ENCODE peak calls at places on chromosomes 5 and 9, in eight cellular contexts. Y, Z, D, P, M, O, K and L are unnamed samples. For H3K9me3, the result is how much of the 10 kb centered on the place peaks cover.

GRCh38 chr9:97895695-97896332 is 26.5 kb downstream of the TRMO start:
- DNase-seq in P (no peak), D (no peak), K (no peak), Z (no peak), O (no peak), Y (no peak), M (peak), L (no peak)

GRCh38 chr5:36696059-36696673 is 89.8 kb downstream of the SLC1A3 start:
- DNase-seq in M (peak), D (peak), Y (no peak), P (peak), Z (peak), O (peak), K (peak), L (peak)

GRCh38 chr5:67163863-67164595 is 32.6 kb downstream of the CD180 start:
- DNase-seq in Z (no peak), Y (peak), D (no peak), P (no peak), M (no peak), K (no peak), O (no peak), L (no peak)

GRCh38 chr5:174045470-174046025 is at the start of gene NSG2:
- DNase-seq in Y (peak), P (peak), K (no peak), M (peak), O (peak), D (peak), Z (peak), L (no peak)

GRCh38 chr5:3517331-3517730 is 78.3 kb upstream of the IRX1 start:
- DNase-seq in Z (no peak), P (no peak), M (peak), O (no peak), Y (no peak), D (no peak), K (no peak), L (no peak)

GRCh38 chr9:95815153-95815552 is 60.3 kb upstream of the ERCC6L2 start:
- DNase-seq in Z (no peak), M (no peak), Y (no peak), P (no peak), K (no peak), O (no peak), D (no peak), L (no peak)

GRCh38 chr5:96957125-96958041 is 21.5 kb downstream of the LNPEP start:
- DNase-seq in M (no peak), P (no peak), O (no peak), Z (no peak), Y (no peak), D (no peak), K (no peak), L (no peak)

GRCh38 chr9:15935661-15936315 is 382.9 kb downstream of the CCDC171 start:
- DNase-seq in D (no peak), M (no peak), P (no peak), K (no peak), O (no peak), Y (no peak), Z (no peak), L (no peak)

GRCh38 chr5:74201334-74202081 is 439.0 kb downstream of the ENC1 start:
- DNase-seq in K (no peak), P (peak), D (peak), Y (no peak), M (no peak), O (no peak), Z (peak), L (no peak)

GRCh38 chr9:98538626-98539031 is 170.1 kb downstream of the GABBR2 start:
- DNase-seq in P (no peak), O (no peak), Y (no peak), Z (no peak), K (no peak), D (no peak), M (no peak), L (no peak)

GRCh38 chr5:42037379-42037932 is 112.4 kb downstream of the FBXO4 start:
- DNase-seq in P (no peak), O (no peak), Z (no peak), Y (no peak), M (no peak), K (no peak), D (no peak), L (no peak)

GRCh38 chr5:177035982-177036381 is 13.5 kb downstream of the ZNF346 start:
- DNase-seq in Z (no peak), D (no peak), Y (no peak), M (peak), P (no peak), O (no peak), K (no peak), L (no peak)

GRCh38 chr5:141547488-141547887 is 58.6 kb downstream of the PCDHGC5 start:
- DNase-seq in K (no peak), M (peak), O (no peak), Y (no peak), P (no peak), Z (no peak), D (no peak), L (no peak)

GRCh38 chr9:110767559-110768063 is 99.0 kb downstream of the MUSK start:
- DNase-seq in D (peak), O (no peak), M (no peak), P (no peak), Y (peak), Z (no peak), K (no peak), L (no peak)

GRCh38 chr5:153658151-153658550 is 167.7 kb downstream of the GRIA1 start:
- DNase-seq in O (no peak), Z (no peak), D (no peak), K (no peak), M (peak), Y (no peak), P (no peak), L (no peak)
- H3K9me3 ChIP-seq in O (under half), Z (under half), D (under half), K (under half), M (under half), Y (under half), P (under half), L (under half)

GRCh38 chr5:150895431-150896428 is 9.1 kb downstream of the ZNF300 start:
- DNase-seq in K (no peak), Z (no peak), O (no peak), P (no peak), Y (no peak), D (no peak), M (no peak), L (no peak)
- H3K9me3 ChIP-seq in K (half or more), Z (under half), O (under half), P (under half), Y (under half), D (under half), M (half or more), L (under half)

DNA sequence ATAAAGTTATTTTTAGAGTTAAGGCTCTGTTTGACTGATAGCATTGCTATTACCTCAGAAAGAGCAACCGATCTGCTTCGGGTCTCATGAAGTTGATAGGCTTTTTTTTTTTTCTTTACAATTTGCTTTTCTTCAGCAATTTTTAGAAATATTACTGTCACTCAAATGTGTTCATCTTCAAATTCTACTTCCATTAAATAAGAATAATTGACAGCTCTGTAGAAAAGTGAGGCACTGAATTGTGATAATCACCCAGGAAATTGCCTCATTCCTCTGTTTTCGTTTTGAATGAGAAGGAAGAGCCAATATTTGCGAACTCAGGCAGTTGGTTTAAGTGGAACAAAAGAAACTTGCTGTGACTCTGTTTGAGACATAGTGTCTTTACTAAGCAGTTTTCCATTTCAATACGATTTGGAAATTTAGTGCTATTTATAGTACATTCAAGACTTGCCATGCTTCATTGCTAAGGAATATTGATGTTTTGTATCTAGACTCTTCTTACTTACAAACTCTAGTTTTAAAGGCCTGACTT is 700.5 kb upstream of the CDH10 start:
- DNase-seq in K (no peak), M (no peak), Y (no peak), O (no peak), P (no peak), Z (no peak), D (no peak), L (no peak)
- H3K9me3 ChIP-seq in K (under half), M (under half), Y (under half), O (under half), P (under half), Z (under half), D (under half), L (under half)

DNA sequence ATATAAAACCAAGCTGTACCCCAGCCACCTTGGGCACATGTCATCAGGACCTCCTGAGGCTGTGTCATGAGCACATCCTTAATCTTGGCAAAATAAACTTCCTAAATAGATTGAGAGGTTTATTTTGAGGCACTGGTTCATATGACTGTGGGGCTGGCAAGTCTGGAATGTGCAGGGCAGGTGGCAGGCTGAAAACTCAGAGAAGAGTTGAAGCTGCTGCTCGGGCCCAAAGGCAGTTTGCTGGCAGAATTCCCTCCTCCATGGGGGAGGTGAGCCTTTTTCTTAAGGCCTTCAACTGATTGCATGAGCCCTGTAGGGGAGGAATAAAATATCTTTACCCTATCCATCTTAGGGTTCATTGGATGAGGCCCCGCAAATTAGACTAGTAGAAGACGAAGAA is 72.2 kb upstream of the CDK20 start:
- DNase-seq in P (no peak), Z (no peak), M (no peak), O (no peak), K (no peak), Y (no peak), D (no peak), L (no peak)
- H3K9me3 ChIP-seq in P (under half), Z (under half), M (under half), O (under half), K (under half), Y (under half), D (under half), L (under half)

GRCh38 chr5:140420665-140421361 is 19.2 kb downstream of the ANKHD1 start:
- DNase-seq in D (no peak), Z (no peak), P (no peak), Y (no peak), O (no peak), M (no peak), K (no peak), L (no peak)

GRCh38 chr5:140423609-140424008 is 22.0 kb downstream of the ANKHD1 start:
- DNase-seq in M (no peak), Z (no peak), K (no peak), O (no peak), Y (no peak), P (no peak), D (no peak), L (no peak)

GRCh38 chr5:140417235-140417634 is 15.6 kb downstream of the ANKHD1 start:
- DNase-seq in M (no peak), P (no peak), K (no peak), Y (no peak), O (no peak), D (no peak), Z (no peak), L (no peak)

GRCh38 chr5:140418862-140419520 is 17.4 kb downstream of the ANKHD1 start:
- DNase-seq in M (no peak), P (no peak), K (no peak), Z (no peak), O (no peak), Y (no peak), D (no peak), L (no peak)

DNA sequence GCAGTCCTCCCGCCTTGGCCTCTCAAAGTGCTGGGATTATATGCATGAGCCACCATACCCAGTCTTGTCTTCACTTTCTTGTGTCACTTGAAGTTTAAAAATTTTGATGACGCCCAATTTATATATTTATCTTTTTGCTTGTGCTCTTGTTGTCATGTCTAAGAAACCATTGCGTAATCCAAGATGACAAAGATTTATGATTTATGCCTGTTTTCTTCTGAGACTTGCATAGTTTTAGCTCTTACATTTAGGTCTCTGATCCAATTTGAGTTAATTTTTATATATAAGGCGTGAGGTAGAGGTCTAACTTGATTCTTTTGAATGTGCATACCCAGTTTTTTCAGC is 18.6 kb downstream of the ANKHD1 start:
- DNase-seq in M (no peak), K (no peak), P (no peak), O (no peak), D (no peak), Y (no peak), Z (no peak), L (no peak)
- H3K9me3 ChIP-seq in M (under half), K (under half), P (under half), O (under half), D (under half), Y (under half), Z (under half), L (under half)

DNA sequence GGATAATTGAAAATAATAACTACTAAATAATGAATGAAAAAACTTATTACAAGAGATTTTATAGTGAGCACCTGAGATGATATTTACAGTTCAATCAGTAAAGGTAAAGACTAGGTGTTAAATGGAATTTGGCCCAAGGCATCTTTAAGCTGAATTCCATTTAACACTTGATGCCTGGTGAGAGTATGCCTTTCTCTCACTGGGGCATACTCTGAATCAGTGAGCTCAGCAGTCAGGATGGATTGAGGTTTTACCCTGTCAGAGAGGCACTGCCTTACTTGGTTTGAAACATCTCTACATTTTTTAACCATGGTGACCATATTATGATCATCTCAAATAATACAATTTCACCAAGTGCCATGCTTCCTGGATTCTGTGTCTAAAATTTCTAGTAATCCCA is 1416.3 kb downstream of the MAT2B start:
- DNase-seq in P (no peak), M (no peak), K (no peak), D (no peak), Y (no peak), Z (no peak), O (no peak), L (no peak)
- H3K9me3 ChIP-seq in P (under half), M (under half), K (under half), D (under half), Y (under half), Z (under half), O (under half), L (under half)

DNA sequence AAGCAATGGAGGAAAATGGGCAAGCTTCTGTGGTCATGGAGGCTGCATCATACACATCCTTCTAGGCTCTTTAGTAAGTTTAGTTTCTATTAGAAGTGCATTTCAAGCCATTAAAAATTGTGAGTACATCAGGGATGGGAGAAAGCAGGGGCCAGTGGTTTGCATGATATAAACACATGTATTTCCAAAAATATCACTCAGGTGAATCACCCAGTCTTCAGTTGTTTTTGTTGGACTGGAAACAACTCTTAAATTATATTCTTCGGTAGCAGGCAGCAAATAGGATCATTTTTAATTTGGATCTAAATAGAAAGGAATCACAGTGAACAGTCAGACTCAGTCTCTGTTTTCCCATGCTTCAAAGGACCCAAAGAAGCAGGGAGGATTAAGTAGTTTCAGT is 657.9 kb downstream of the TLR4 start:
- DNase-seq in P (no peak), K (no peak), M (no peak), Z (no peak), D (no peak), O (no peak), Y (no peak), L (no peak)
- H3K9me3 ChIP-seq in P (under half), K (under half), M (under half), Z (under half), D (under half), O (under half), Y (under half), L (under half)

DNA sequence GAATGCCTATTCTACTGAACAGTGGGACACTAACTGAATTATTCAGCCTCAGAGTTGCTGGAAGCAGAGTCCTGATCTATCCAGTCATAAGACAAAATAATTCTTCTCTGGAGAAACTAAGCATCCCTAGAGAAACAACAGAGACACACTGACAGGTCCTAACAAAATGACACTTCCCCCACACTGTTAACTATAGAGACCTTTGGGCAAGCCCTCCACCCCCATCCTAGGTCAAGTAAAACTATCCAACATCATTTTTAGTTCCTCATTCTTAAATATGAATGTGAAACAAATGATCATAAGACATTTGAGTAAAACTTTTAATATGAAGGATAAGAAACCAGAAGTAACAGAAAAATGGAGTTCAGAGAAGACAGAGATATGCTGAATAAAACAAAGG is 30.9 kb downstream of the CNTLN start:
- DNase-seq in O (no peak), P (no peak), Z (no peak), M (no peak), D (no peak), K (no peak), Y (no peak), L (no peak)
- H3K9me3 ChIP-seq in O (under half), P (under half), Z (under half), M (under half), D (under half), K (under half), Y (under half), L (under half)